ENCODE peak calls at places on chromosomes 4 and X, in six cellular contexts. R, P, Q, B, J and A are unnamed samples.

GRCh38 chr4:48343531-48343930 is 2.2 kb downstream of the SLAIN2 start:
- DNase-seq in R (no peak), P (no peak), Q (no peak), B (no peak), J (no peak), A (no peak)

GRCh38 chr4:145481164-145481941 is at the start of gene SMAD1:
- DNase-seq in R (peak; percentile 91), P (peak; percentile 88), Q (peak; percentile 89), B (no peak), J (peak; percentile 73), A (peak; percentile 95)

GRCh38 chr4:15402146-15402545 is 25.7 kb upstream of the C1QTNF7 start:
- DNase-seq in R (no peak), P (no peak), Q (no peak), B (no peak), J (no peak), A (no peak)

GRCh38 chr4:99029852-99030251 is 34.3 kb downstream of the METAP1 start:
- DNase-seq in R (no peak), P (no peak), Q (no peak), B (no peak), J (no peak), A (no peak)

GRCh38 chr4:184805462-184806245 is 20.1 kb downstream of the ACSL1 start:
- DNase-seq in R (peak; percentile 63), P (peak; percentile 82), Q (peak; percentile 78), B (no peak), J (no peak), A (peak; percentile 97)

GRCh38 chrX:16212436-16212835 is 45.2 kb downstream of the MAGEB17 start:
- DNase-seq in R (peak; percentile 65), P (no peak), Q (no peak), B (no peak), J (no peak), A (no peak)

GRCh38 chrX:41407816-41408215 is 39.3 kb upstream of the NYX start:
- DNase-seq in R (no peak), P (no peak), Q (no peak), B (no peak), J (no peak), A (no peak)

GRCh38 chr4:108473163-108473720 is 147.1 kb upstream of the RPL34 start:
- DNase-seq in R (no peak), P (no peak), Q (no peak), B (no peak), J (no peak), A (no peak)

GRCh38 chr4:15482842-15483241 is 13.2 kb downstream of the CC2D2A start:
- DNase-seq in R (peak; percentile 63), P (no peak), Q (no peak), B (no peak), J (no peak), A (no peak)

GRCh38 chrX:71917621-71918341 is 7.1 kb downstream of the NHSL2 start:
- DNase-seq in R (peak; percentile 73), P (no peak), Q (no peak), B (no peak), J (no peak), A (no peak)

GRCh38 chrX:87728024-87728423 is 210.4 kb downstream of the KLHL4 start:
- DNase-seq in R (no peak), P (no peak), Q (no peak), B (no peak), J (no peak), A (no peak)

GRCh38 chr4:173666-174314 is 49.5 kb downstream of the ZNF718 start:
- DNase-seq in R (no peak), P (no peak), Q (no peak), B (no peak), J (no peak), A (no peak)

GRCh38 chr4:128831526-128832252 is 22.2 kb downstream of the JADE1 start:
- DNase-seq in R (peak; percentile 91), P (no peak), Q (no peak), B (no peak), J (no peak), A (no peak)

GRCh38 chr4:7196731-7197130 is 4.4 kb downstream of the SORCS2 start:
- DNase-seq in R (peak; percentile 53), P (no peak), Q (no peak), B (no peak), J (no peak), A (no peak)

GRCh38 chrX:118226060-118226428 is 109.4 kb upstream of the KLHL13 start:
- DNase-seq in R (no peak), P (no peak), Q (no peak), B (no peak), J (peak; percentile 40), A (no peak)

GRCh38 chrX:111728096-111728495 is 47.1 kb downstream of the ALG13 start:
- DNase-seq in R (no peak), P (no peak), Q (no peak), B (no peak), J (no peak), A (no peak)

GRCh38 chr4:4384837-4385236 is 2.1 kb upstream of the NSG1 start:
- DNase-seq in R (peak; percentile 93), P (no peak), Q (no peak), B (no peak), J (no peak), A (peak; percentile 30)
- TF ChIP-seq CTCF in R (peak; percentile 88), P (no peak), Q (no peak), B (peak; percentile 40), J (peak; percentile 22), A (no peak)

GRCh38 chr4:169658970-169659735 is 38.8 kb downstream of the CLCN3 start:
- DNase-seq in R (no peak), P (no peak), Q (no peak), B (no peak), J (no peak), A (no peak)
- H3K27ac ChIP-seq in R (peak overlapping the region; percentile 94), P (peak overlapping the region; percentile 84), Q (peak overlapping the region; percentile 83), B (peak overlapping the region; percentile 45), J (no peak overlapping the region), A (peak overlapping the region; percentile 84)

GRCh38 chrX:13898084-13898483 is 81.2 kb upstream of the GPM6B start:
- DNase-seq in R (peak; percentile 64), P (no peak), Q (no peak), B (no peak), J (peak; percentile 22), A (no peak)

GRCh38 chrX:13894888-13895564 is 78.1 kb upstream of the GPM6B start:
- DNase-seq in R (no peak), P (no peak), Q (no peak), B (no peak), J (no peak), A (no peak)

GRCh38 chrX:13899607-13900006 is 82.7 kb upstream of the GPM6B start:
- DNase-seq in R (no peak), P (no peak), Q (no peak), B (no peak), J (no peak), A (no peak)

GRCh38 chrX:13898603-13899002 is 81.7 kb upstream of the GPM6B start:
- DNase-seq in R (no peak), P (no peak), Q (no peak), B (no peak), J (no peak), A (no peak)

DNA sequence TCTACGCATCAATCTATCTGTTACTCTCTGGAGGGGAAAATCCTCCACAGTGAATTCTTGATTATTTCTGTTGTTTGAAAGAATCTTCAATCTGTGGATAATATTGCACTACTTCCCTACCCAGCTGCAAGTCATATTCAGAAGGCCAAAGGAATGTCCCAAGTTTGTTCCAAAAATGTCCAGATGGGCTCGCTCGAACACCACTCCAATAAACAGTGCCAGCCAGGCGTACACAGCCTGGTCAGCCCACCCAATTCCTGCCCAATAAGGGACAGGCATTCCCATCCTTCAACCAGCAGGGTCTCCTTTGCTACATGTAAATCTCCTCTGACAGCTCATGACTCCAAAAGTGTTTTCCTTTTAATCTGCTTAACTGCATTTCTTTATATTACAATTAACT is 80.7 kb upstream of the GPM6B start:
- DNase-seq in R (no peak), P (no peak), Q (no peak), B (no peak), J (no peak), A (no peak)
- TF ChIP-seq CTCF in R (no peak), P (no peak), Q (no peak), B (no peak), J (no peak), A (no peak)

GRCh38 chrX:49040376-49040955 is 2.7 kb downstream of the TFE3 start:
- DNase-seq in R (no peak), P (no peak), Q (no peak), B (no peak), J (no peak), A (no peak)

GRCh38 chrX:49042581-49043219 is 457 bp downstream of the TFE3 start:
- DNase-seq in R (no peak), P (no peak), Q (no peak), B (no peak), J (no peak), A (no peak)

GRCh38 chrX:49037883-49038475 is 5.2 kb downstream of the TFE3 start:
- DNase-seq in R (no peak), P (no peak), Q (no peak), B (no peak), J (no peak), A (no peak)

GRCh38 chrX:49041683-49042529 is 1.3 kb downstream of the TFE3 start:
- DNase-seq in R (peak; percentile 62), P (no peak), Q (no peak), B (no peak), J (no peak), A (no peak)

DNA sequence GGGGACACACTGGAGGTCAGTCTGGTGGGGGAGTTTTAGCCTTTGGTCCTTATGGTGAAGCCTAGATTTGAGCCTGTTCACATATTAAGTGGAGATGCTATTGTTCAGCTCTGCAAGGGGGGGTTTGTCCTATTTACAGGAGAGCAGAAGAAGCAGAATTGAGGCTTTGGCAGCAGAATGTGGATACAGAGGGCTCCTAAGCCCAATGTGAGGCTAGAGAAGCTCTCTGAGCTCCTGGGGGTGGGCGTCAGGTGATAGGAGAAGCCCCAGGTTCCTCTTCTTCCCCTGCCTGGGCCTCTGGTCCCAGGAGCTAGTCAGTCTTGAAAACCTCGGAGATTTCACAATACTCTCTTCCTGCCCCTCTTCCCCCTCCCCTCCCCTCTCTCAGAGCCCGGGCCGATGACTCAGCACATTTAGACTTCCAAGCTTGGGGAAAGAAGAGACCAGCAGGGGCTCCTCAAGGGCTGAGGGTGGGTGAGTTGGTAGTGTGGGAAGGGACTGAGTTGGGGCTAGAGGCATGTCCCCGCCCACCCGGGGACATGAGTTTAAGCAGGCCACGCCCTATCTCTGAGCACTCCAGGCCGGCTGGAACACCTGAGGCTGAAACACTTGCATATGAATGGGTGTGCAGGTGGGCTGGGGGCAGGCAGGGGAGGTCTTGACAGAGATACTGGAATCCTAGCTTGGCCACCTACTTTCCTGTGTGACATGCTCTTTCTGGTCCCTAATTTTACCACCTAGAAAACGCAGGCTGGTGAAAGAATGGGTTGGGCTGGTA is 3.4 kb downstream of the TFE3 start:
- DNase-seq in R (peak; percentile 96), P (peak; percentile 53), Q (peak; percentile 46), B (peak; percentile 29), J (peak; percentile 60), A (peak; percentile 74)
- H3K27ac ChIP-seq in R (peak overlapping the region; percentile 72), P (peak overlapping the region; percentile 97), Q (peak overlapping the region; percentile 78), B (no peak overlapping the region), J (peak overlapping the region; percentile 59), A (peak overlapping the region; percentile 98)

DNA sequence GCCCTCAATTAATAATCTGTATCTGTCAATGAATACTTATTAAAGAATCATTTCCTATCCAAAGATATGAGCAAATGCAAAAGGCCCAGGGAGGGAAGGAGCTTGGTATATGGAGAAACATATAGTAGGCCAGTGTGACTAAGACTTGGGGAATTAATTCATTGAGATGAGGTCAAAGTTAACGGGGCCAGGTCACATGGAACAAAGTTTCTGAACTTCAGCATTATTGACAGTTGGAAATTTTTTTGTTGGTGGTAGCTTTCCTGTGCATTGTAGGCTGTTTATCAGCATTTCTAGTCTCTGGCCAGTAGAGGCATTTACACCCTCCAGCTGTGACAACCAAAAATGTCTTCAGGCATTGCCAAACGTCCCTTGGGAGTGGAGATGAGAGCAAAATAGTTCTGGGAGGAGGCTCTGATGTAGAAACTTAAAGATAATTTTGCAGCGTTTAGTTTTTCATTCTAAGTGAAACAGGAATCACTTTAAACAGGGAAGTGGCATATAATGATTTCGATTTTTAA is 202.0 kb downstream of the SLC4A4 start:
- DNase-seq in R (peak; percentile 39), P (no peak), Q (no peak), B (no peak), J (no peak), A (no peak)
- TF ChIP-seq CTCF in R (peak; percentile 58), P (no peak), Q (no peak), B (no peak), J (peak; percentile 13), A (no peak)